ENCODE peak calls at places on chromosomes 7 and 10, in four cellular contexts. S, U, Z and N are unnamed samples.
A peak's percentile ranks its signal among the peaks of the same experiment; 100 is the strongest.

GRCh38 chr10:100863433-100863832 is 49.3 kb upstream of the SLF2 start:
- DNase-seq in Z (no peak), S (no peak), U (no peak), N (no peak)

GRCh38 chr7:84412161-84412969 is 217.8 kb upstream of the SEMA3A start:
- DNase-seq in S (peak; percentile 96), U (no peak), Z (no peak), N (no peak)

GRCh38 chr7:106744507-106745180 is 83.7 kb upstream of the CCDC71L start:
- DNase-seq in Z (no peak), U (no peak), S (no peak), N (no peak)

GRCh38 chr7:56046728-56047445 is 4.4 kb downstream of the PSPH start:
- DNase-seq in U (no peak), S (no peak), Z (no peak), N (no peak)

GRCh38 chr7:87059525-87060287 is at the start of gene ELAPOR2:
- DNase-seq in U (peak; percentile 61), S (peak; percentile 80), Z (peak; percentile 82), N (no peak)

GRCh38 chr7:130959743-130960207 is 225.8 kb upstream of the KLF14 start:
- DNase-seq in Z (no peak), U (no peak), S (peak; percentile 35), N (no peak)

GRCh38 chr10:94545277-94546057 is at the start of gene HELLS:
- DNase-seq in S (peak; percentile 88), Z (peak; percentile 85), U (peak; percentile 80), N (peak; percentile 76)

GRCh38 chr10:102504179-102504975 is 605 bp downstream of the SUFU start:
- DNase-seq in S (no peak), U (peak; percentile 43), Z (peak; percentile 68), N (no peak)

GRCh38 chr7:87506243-87507180 is 31.0 kb upstream of the ABCB4 start:
- DNase-seq in Z (no peak), S (peak; percentile 16), U (no peak), N (no peak)

GRCh38 chr7:20217193-20217948 is at the start of gene MACC1:
- DNase-seq in S (peak; percentile 95), Z (peak; percentile 71), U (no peak), N (peak; percentile 13)

GRCh38 chr7:124101173-124101768 is 68.4 kb upstream of the TMEM229A start:
- DNase-seq in U (no peak), S (peak; percentile 52), Z (no peak), N (no peak)

GRCh38 chr7:152857272-152857671 is 97.7 kb downstream of the ACTR3B start:
- DNase-seq in Z (no peak), S (peak; percentile 8), U (no peak), N (peak; percentile 62)
- TF ChIP-seq CTCF in Z (no peak), S (no peak), U (no peak), N (no peak)

GRCh38 chr10:123150229-123150985 is 2.5 kb downstream of the HMX2 start:
- DNase-seq in U (no peak), Z (peak; percentile 57), S (no peak), N (no peak)
- H3K4me3 ChIP-seq in U (peak overlapping the region; percentile 31), Z (no peak overlapping the region), S (no peak overlapping the region), N (no peak overlapping the region)

GRCh38 chr10:30977385-30977784 is 54.3 kb downstream of the ZNF438 start:
- DNase-seq in U (no peak), S (no peak), Z (no peak), N (no peak)
- TF ChIP-seq CTCF in U (no peak), S (no peak), Z (no peak), N (no peak)

GRCh38 chr10:70459771-70460490 is 18.4 kb upstream of the NODAL start:
- DNase-seq in U (no peak), S (no peak), Z (no peak), N (no peak)
- H3K4me3 ChIP-seq in U (no peak overlapping the region), S (no peak overlapping the region), Z (no peak overlapping the region), N (no peak overlapping the region)

GRCh38 chr7:46360811-46361210 is 439.7 kb upstream of the IGFBP3 start:
- DNase-seq in U (no peak), Z (no peak), S (no peak), N (no peak)
- TF ChIP-seq CTCF in U (no peak), Z (no peak), S (peak; percentile 17), N (peak; percentile 5)